ENCODE peak calls at places on chromosomes 6 and 20, in ten cellular contexts. M, V, A, T, Z, R, I, C, X and N are unnamed samples.
A peak's percentile ranks its signal among the peaks of the same experiment; 100 is the strongest.

GRCh38 chr6:29953001-29953436 is 10.7 kb downstream of the HLA-A start:
- DNase-seq in C (peak; percentile 86), A (no peak), V (peak; percentile 56), X (no peak), M (peak; percentile 75), I (no peak), R (no peak), T (no peak), Z (peak; percentile 60), N (no peak)

GRCh38 chr20:1171461-1172093 is 13.2 kb downstream of the TMEM74B start:
- DNase-seq in I (peak; percentile 29), T (peak; percentile 88), A (no peak), C (peak; percentile 37), V (no peak), Z (peak; percentile 26), M (no peak), X (no peak), R (no peak), N (no peak)

GRCh38 chr20:17916365-17916996 is 52.1 kb downstream of the SNX5 start:
- DNase-seq in V (no peak), C (peak; percentile 35), A (peak; percentile 57), X (no peak), Z (no peak), T (no peak), I (no peak), M (no peak), R (no peak), N (no peak)

GRCh38 chr6:104843196-104843595 is 16.5 kb downstream of the HACE1 start:
- DNase-seq in M (no peak), Z (no peak), T (no peak), X (no peak), V (no peak), I (no peak), A (no peak), R (no peak), C (no peak), N (no peak)

GRCh38 chr6:163461696-163462095 is 47.2 kb downstream of the QKI start:
- DNase-seq in X (no peak), Z (no peak), R (no peak), M (no peak), V (no peak), A (no peak), T (no peak), I (no peak), C (no peak), N (no peak)

GRCh38 chr6:149190228-149190831 is 127.2 kb upstream of the TAB2 start:
- DNase-seq in A (peak; percentile 69), R (peak; percentile 51), V (no peak), I (no peak), M (no peak), X (peak; percentile 20), C (peak; percentile 9), T (peak; percentile 11), Z (peak; percentile 39), N (no peak)

GRCh38 chr6:67591910-67592309 is 1043.2 kb upstream of the ADGRB3 start:
- DNase-seq in T (no peak), A (no peak), R (no peak), V (no peak), I (no peak), M (no peak), C (no peak), Z (no peak), X (no peak), N (no peak)

GRCh38 chr6:111764238-111765182 is 108.7 kb downstream of the FYN start:
- DNase-seq in T (peak; percentile 56), I (no peak), V (no peak), X (no peak), A (no peak), C (no peak), M (no peak), Z (no peak), R (peak; percentile 61), N (peak; percentile 48)

GRCh38 chr6:90194371-90194841 is 102.2 kb downstream of the BACH2 start:
- DNase-seq in M (no peak), A (no peak), C (peak; percentile 90), X (no peak), T (no peak), I (no peak), V (no peak), Z (peak; percentile 59), R (no peak), N (no peak)

DNA sequence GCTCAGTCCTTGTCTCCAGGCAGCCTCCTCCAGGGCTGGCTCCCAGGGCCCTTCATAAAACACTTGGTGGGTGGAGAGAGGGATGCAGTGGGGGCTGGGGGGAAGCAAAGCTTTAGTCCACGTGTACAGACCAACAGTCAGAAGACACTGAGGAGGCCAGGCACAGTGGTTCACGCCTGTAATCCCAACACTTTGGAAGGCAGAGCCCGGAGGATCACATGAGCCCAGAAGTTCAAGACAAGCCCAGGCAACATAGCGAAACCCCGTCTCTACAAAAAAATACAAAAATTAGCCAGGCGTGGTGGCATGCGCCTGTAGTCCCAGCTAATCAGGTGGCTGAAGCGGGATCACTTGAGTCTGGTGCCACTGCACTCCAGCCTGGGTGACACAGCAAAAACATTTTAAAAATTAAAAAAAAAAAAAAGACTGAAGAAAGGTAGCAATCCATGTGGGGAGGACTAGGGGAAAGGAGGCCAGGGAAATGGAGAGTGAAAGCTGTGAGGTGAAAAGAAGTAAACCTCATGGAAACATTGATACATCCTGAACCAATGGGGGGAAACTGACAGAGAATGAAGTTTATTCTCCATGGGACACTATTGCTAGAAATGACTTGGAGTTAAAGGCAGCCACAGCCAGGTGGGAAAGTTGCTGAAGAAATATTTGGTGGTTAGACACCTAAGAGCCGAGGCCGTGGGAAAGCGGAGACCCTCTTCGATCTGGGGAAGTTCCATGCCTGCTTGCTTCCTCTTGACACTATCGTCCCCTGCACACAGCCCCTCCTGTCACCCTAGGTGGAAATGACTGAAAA is 35.4 kb downstream of the PIM1 start:
- DNase-seq in X (no peak), C (no peak), I (no peak), Z (no peak), T (no peak), A (no peak), M (no peak), R (no peak), V (no peak), N (no peak)
- H3K27ac ChIP-seq in X (no peak overlapping the region), C (no peak overlapping the region), I (no peak overlapping the region), Z (no peak overlapping the region), T (no peak overlapping the region), A (no peak overlapping the region), M (no peak overlapping the region), R (no peak overlapping the region), V (no peak overlapping the region), N (no peak overlapping the region)

GRCh38 chr20:32449057-32449889 is 91.1 kb downstream of the ASXL1 start:
- DNase-seq in C (no peak), R (no peak), M (no peak), A (no peak), T (no peak), X (no peak), V (no peak), Z (no peak), I (no peak), N (no peak)
- H3K36me3 ChIP-seq in C (peaks cover 23% of the 10 kb centered on the region), R (peaks cover 81% of the 10 kb centered on the region), M (no peaks in the 10 kb centered on the region), A (no peaks in the 10 kb centered on the region), T (no peaks in the 10 kb centered on the region), X (peaks cover 33% of the 10 kb centered on the region), V (no peaks in the 10 kb centered on the region), Z (no peaks in the 10 kb centered on the region), I (no peaks in the 10 kb centered on the region), N (peaks cover 98% of the 10 kb centered on the region)

DNA sequence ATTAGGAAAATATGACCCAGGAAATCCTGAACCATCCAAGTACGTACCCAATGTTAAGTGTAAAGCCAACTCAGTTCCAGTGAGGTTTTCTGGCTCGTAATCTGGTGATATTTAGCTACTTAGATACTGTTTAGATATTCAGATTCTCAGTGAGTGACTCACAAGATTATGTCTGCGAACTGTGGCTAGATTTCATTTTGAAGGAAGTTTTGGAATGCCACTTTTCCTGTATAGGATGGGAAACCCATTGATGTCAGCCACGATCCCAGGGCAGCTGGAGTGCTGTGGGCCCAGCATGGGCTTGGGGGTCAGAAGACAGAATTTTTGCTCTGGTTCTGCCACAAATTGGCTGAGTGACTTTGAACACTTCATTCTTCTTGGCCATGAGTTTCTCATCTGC is 76.3 kb downstream of the TMEM170B start:
- DNase-seq in T (no peak), A (no peak), V (peak; percentile 8), M (no peak), X (no peak), Z (peak; percentile 94), R (no peak), I (no peak), C (peak; percentile 91), N (no peak)
- H3K4me1 ChIP-seq in T (peaks cover 12% of the 10 kb centered on the region), A (no peaks in the 10 kb centered on the region), V (peaks cover 10% of the 10 kb centered on the region), M (no peaks in the 10 kb centered on the region), X (peaks cover 16% of the 10 kb centered on the region), Z (peaks cover 46% of the 10 kb centered on the region), R (no peaks in the 10 kb centered on the region), I (peaks cover 9% of the 10 kb centered on the region), C (peaks cover 36% of the 10 kb centered on the region), N (no peaks in the 10 kb centered on the region)

DNA sequence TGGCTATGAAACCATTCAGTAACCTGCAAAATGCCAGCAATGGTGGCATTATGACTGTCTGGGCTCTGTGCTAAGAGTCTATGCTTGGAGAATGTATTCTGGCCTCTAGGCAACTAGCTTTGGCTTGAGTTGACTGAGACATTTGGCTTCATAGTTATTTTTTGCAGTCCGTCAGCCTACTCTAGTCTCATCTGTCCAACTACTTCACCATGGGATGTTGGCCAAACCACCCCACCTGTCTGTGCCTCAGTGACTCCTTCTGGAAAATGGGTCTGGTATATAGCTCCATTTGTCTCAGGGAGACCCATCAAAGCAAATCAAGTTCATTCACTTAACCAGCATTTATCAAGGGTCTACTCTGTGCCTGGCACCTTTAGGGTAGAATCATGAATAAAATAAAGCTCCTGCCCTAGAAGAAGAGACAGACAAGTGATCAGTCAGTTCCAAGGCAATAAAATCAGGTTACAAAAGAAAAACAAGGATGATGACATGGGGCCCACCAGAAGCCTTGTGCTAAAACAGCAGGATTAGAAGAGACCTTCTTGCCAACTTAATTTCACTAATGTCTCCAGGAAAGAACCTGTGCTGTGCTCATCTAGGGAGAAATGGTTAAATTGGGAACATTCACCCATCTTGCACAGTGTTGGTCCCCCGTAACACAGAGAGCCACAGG is 102.4 kb upstream of the ARMC2 start:
- DNase-seq in V (no peak), M (no peak), I (no peak), C (no peak), T (no peak), Z (no peak), R (no peak), A (no peak), X (no peak), N (no peak)
- H3K27ac ChIP-seq in V (no peak overlapping the region), M (no peak overlapping the region), I (no peak overlapping the region), C (no peak overlapping the region), T (no peak overlapping the region), Z (no peak overlapping the region), R (no peak overlapping the region), A (no peak overlapping the region), X (no peak overlapping the region), N (no peak overlapping the region)

DNA sequence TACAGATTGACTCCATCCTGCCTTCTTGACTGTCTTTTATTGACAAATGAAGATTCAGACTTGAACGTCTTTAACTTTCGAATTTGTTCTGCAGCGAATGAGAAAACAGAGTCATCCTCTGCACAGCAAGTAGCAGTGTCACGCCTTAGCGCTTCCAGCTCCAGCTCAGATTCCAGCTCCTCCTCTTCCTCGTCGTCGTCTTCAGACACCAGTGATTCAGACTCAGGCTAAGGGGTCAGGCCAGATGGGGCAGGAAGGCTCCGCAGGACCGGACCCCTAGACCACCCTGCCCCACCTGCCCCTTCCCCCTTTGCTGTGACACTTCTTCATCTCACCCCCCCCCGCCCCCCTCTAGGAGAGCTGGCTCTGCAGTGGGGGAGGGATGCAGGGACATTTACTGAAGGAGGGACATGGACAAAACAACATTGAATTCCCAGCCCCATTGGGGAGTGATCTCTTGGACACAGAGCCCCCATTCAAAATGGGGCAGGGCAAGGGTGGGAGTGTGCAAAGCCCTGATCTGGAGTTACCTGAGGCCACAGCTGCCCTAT is 12.2 kb downstream of the BRD2 start:
- DNase-seq in A (no peak), C (no peak), V (no peak), Z (no peak), R (no peak), M (no peak), X (no peak), I (no peak), T (no peak), N (no peak)
- H3K36me3 ChIP-seq in A (peaks cover 23% of the 10 kb centered on the region), C (peaks cover 31% of the 10 kb centered on the region), V (peaks cover 59% of the 10 kb centered on the region), Z (peaks cover 59% of the 10 kb centered on the region), R (peaks cover 63% of the 10 kb centered on the region), M (peaks cover 25% of the 10 kb centered on the region), X (peaks cover 65% of the 10 kb centered on the region), I (peaks cover 3% of the 10 kb centered on the region), T (peaks cover 44% of the 10 kb centered on the region), N (peaks cover 64% of the 10 kb centered on the region)